ENCODE peak calls at places on chromosomes 7 and 10, in eight cellular contexts. U is sigmoid colon; M is BE2C; D is GM23338; P is PC-9; Z is hepatocyte; A is colonic mucosa; V is CD8-positive, alpha-beta T cell. C is an unnamed sample. For H3K4me1, the result is how much of the 10 kb centered on the place peaks cover.

GRCh38 chr7:118870187-118870586 is 645.7 kb downstream of the ANKRD7 start:
- DNase-seq in D (peak), P (no peak), U (no peak), V (no peak), Z (no peak), M (no peak), A (no peak), C (no peak)

GRCh38 chr7:87216701-87217508 is 2.6 kb downstream of the TMEM243 start:
- DNase-seq in V (no peak), Z (no peak), A (no peak), P (no peak), M (no peak), U (no peak), D (no peak), C (no peak)

GRCh38 chr10:3720228-3721019 is 64.6 kb downstream of the KLF6 start:
- DNase-seq in P (no peak), A (no peak), Z (peak), U (peak), V (no peak), D (no peak), M (no peak), C (peak)

GRCh38 chr7:154679689-154680088 is 323.2 kb downstream of the PAXIP1 start:
- DNase-seq in Z (no peak), U (no peak), P (no peak), M (no peak), D (no peak), A (no peak), V (no peak), C (no peak)

GRCh38 chr7:33601884-33602283 is 303.5 kb upstream of the BMPER start:
- DNase-seq in V (no peak), U (no peak), Z (no peak), P (no peak), A (no peak), D (no peak), M (no peak), C (no peak)

GRCh38 chr7:3000566-3000965 is 43.1 kb downstream of the CARD11 start:
- DNase-seq in D (no peak), V (no peak), P (no peak), A (peak), M (no peak), Z (no peak), U (peak), C (no peak)

GRCh38 chr7:159026271-159027047 is 118.2 kb downstream of the VIPR2 start:
- DNase-seq in D (peak), M (no peak), V (no peak), U (peak), A (peak), Z (peak), P (no peak), C (no peak)

GRCh38 chr7:41916450-41916927 is 213.6 kb upstream of the INHBA start:
- DNase-seq in M (no peak), U (peak), D (no peak), V (no peak), Z (peak), A (no peak), P (peak), C (peak)

GRCh38 chr7:39950473-39951155 is 558 bp downstream of the CDK13 start:
- DNase-seq in A (peak), Z (peak), D (peak), U (peak), M (peak), P (peak), V (peak), C (no peak)

GRCh38 chr7:46853451-46853850 is 728.5 kb downstream of the TNS3 start:
- DNase-seq in V (no peak), U (no peak), M (no peak), P (no peak), A (no peak), Z (no peak), D (no peak), C (no peak)

GRCh38 chr10:97069576-97070362 is 116.0 kb downstream of the SLIT1 start:
- DNase-seq in M (no peak), Z (no peak), U (no peak), V (no peak), D (no peak), A (no peak), P (no peak), C (peak)

GRCh38 chr7:36037121-36037662 is 115.9 kb upstream of the EEPD1 start:
- DNase-seq in V (no peak), P (peak), U (no peak), Z (peak), M (peak), D (peak), A (peak), C (peak)

GRCh38 chr7:85564861-85565630 is 378.2 kb upstream of the SEMA3D start:
- DNase-seq in D (no peak), A (no peak), M (no peak), U (no peak), Z (no peak), P (no peak), V (no peak), C (peak)

GRCh38 chr10:80511984-80512634 is 25.6 kb upstream of the SH2D4B start:
- DNase-seq in M (no peak), Z (no peak), D (no peak), V (no peak), U (peak), A (no peak), P (peak), C (no peak)

GRCh38 chr7:156347132-156347531 is 293.4 kb upstream of the RNF32 start:
- DNase-seq in U (no peak), D (no peak), V (no peak), P (no peak), M (no peak), Z (no peak), A (no peak), C (no peak)

GRCh38 chr7:8295638-8296361 is 33.8 kb upstream of the ICA1 start:
- DNase-seq in P (peak), Z (peak), A (peak), U (no peak), V (peak), M (peak), D (peak), C (peak)

GRCh38 chr7:134778941-134779740 is at the start of gene CALD1:
- DNase-seq in P (peak), Z (peak), U (peak), M (peak), V (no peak), D (peak), A (peak), C (peak)

GRCh38 chr10:15571570-15571969 is 148.2 kb downstream of the ITGA8 start:
- DNase-seq in Z (peak), U (peak), D (no peak), P (no peak), A (no peak), V (no peak), M (peak), C (peak)

GRCh38 chr7:879706-880105 is 3.4 kb downstream of the GET4 start:
- DNase-seq in D (no peak), U (no peak), Z (no peak), M (no peak), A (no peak), P (no peak), V (no peak), C (no peak)

GRCh38 chr10:24920907-24921881 is 31.2 kb downstream of the PRTFDC1 start:
- DNase-seq in V (no peak), U (no peak), Z (peak), P (no peak), A (peak), M (peak), D (peak), C (peak)

GRCh38 chr10:124650820-124651401 is 93.3 kb downstream of the FAM53B start:
- DNase-seq in P (no peak), D (peak), U (no peak), A (no peak), M (no peak), V (peak), Z (no peak), C (no peak)

GRCh38 chr7:79789584-79790345 is 336.3 kb upstream of the MAGI2 start:
- DNase-seq in U (no peak), D (no peak), V (no peak), Z (no peak), A (no peak), M (no peak), P (no peak), C (no peak)

GRCh38 chr7:34145603-34146002 is 240.3 kb downstream of the BMPER start:
- DNase-seq in U (no peak), A (no peak), D (no peak), P (no peak), M (no peak), V (no peak), Z (no peak), C (no peak)

GRCh38 chr10:21352886-21353285 is 172.6 kb downstream of the SKIDA1 start:
- DNase-seq in P (no peak), U (no peak), M (no peak), V (no peak), D (no peak), A (no peak), Z (no peak), C (no peak)

GRCh38 chr10:46995234-46995633 is 84.0 kb downstream of the PTPN20 start:
- DNase-seq in U (no peak), A (no peak), Z (no peak), M (no peak), V (no peak), D (peak), P (no peak), C (no peak)

GRCh38 chr10:45000764-45001381 is at the start of gene ZNF22:
- DNase-seq in U (peak), M (peak), A (peak), D (peak), P (peak), Z (peak), V (peak), C (no peak)

GRCh38 chr10:18005781-18006456 is 54.2 kb downstream of the SLC39A12 start:
- DNase-seq in D (peak), Z (no peak), U (no peak), V (no peak), P (no peak), A (no peak), M (no peak), C (no peak)

GRCh38 chr10:17788646-17789045 is 20.5 kb upstream of the MRC1 start:
- DNase-seq in Z (no peak), V (no peak), D (no peak), U (no peak), A (no peak), M (no peak), P (no peak), C (no peak)

GRCh38 chr10:26031300-26031699 is 97.3 kb downstream of the MYO3A start:
- DNase-seq in A (no peak), V (no peak), P (no peak), U (no peak), M (no peak), Z (no peak), D (no peak), C (no peak)

GRCh38 chr7:157544226-157544625 is 207.4 kb downstream of the DNAJB6 start:
- DNase-seq in P (no peak), Z (no peak), V (no peak), M (no peak), U (peak), D (no peak), A (no peak), C (no peak)

GRCh38 chr10:28875535-28876208 is 198.4 kb downstream of the BAMBI start:
- DNase-seq in D (peak), Z (peak), A (no peak), P (no peak), M (no peak), V (no peak), U (no peak), C (no peak)

GRCh38 chr10:6052247-6053221 is 9.6 kb downstream of the IL2RA start:
- DNase-seq in Z (no peak), U (peak), A (peak), M (no peak), P (peak), D (no peak), V (peak), C (no peak)

GRCh38 chr10:110504111-110504735 is 6.5 kb downstream of the DUSP5 start:
- DNase-seq in V (peak), Z (no peak), P (no peak), A (peak), U (peak), M (no peak), D (no peak), C (peak)

GRCh38 chr7:51233375-51233774 is 83.2 kb downstream of the COBL start:
- DNase-seq in M (no peak), U (no peak), Z (no peak), D (no peak), V (no peak), P (no peak), A (no peak), C (no peak)

GRCh38 chr7:30920584-30921539 is 9.2 kb downstream of the AQP1 start:
- DNase-seq in U (peak), D (no peak), A (no peak), Z (peak), M (peak), P (peak), V (no peak), C (no peak)

GRCh38 chr10:94546058-94546595 is 539 bp downstream of the HELLS start:
- DNase-seq in V (no peak), P (no peak), A (no peak), M (no peak), U (no peak), D (no peak), Z (no peak), C (peak)

GRCh38 chr10:16816142-16816541 is 1.1 kb downstream of the RSU1 start:
- DNase-seq in P (no peak), M (no peak), Z (no peak), A (peak), D (no peak), V (no peak), U (no peak), C (no peak)

GRCh38 chr10:44926771-44927751 is 15.9 kb downstream of the TMEM72 start:
- DNase-seq in U (peak), D (no peak), M (no peak), V (no peak), A (no peak), P (no peak), Z (peak), C (peak)

GRCh38 chr10:9342865-9343450 is 1288.5 kb downstream of the GATA3 start:
- DNase-seq in U (no peak), M (no peak), Z (peak), A (no peak), D (peak), V (no peak), P (peak), C (peak)
- TF ChIP-seq CTCF in U (no peak), M (peak), Z (peak), A (peak), D (peak), V (peak), P (peak), C (peak)

GRCh38 chr7:24970676-24971075 is 9.3 kb downstream of the OSBPL3 start:
- DNase-seq in P (peak), D (no peak), Z (no peak), U (no peak), A (no peak), M (no peak), V (no peak), C (no peak)
- H3K4me1 ChIP-seq in P (half or more), D (under half), Z (under half), U (under half), A (under half), M (under half), V (under half), C (half or more)

DNA sequence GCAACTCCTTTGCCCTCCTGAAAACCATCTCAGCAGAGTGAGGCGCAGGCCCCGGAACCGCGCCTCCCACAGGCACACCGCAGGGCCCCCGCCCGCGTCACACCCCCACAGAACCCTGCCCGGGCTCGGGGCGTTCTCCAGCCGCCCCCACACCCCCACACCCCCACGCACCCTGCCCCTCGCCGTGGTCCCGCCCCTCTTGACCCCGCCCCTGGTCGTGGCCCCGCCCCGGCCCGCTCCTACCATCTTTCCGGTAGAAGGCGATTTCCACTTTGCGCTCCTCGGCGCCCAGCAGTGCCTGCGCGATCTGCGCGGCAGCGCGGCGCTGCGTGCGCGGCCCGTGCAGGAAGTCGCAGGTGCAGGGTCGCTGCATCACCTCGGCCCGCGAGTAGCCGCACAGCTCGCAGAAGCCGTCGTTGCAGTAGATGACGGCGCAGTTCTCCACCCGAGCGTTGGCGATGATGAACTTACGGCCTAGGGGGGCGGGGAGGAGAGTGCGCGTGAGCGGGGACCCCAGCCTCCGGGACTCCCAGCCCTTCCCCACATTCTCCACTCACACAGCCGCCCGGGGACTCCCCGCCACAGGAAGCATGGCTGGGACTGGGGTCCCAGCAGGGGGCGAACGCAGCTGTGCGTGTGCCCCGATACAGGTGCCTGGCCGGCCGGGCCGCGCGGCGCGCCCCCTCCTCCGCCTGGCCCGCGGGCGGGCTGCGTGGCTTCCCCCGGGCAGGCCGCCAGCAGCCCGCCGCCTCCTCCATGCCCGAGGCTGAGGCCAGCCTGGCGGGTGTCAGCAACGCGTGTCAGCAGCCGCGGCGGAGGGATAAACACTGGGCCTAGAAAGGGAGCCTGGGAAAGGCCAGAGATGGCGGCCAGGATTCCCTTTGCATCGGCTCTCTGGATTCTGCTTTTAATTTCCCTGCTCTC is 3.4 kb downstream of the KCNH2 start:
- DNase-seq in U (peak), V (peak), D (peak), A (peak), Z (peak), M (peak), P (peak), C (no peak)
- TF ChIP-seq CTCF in U (no peak), V (peak), D (peak), A (no peak), Z (peak), M (peak), P (peak), C (peak)

DNA sequence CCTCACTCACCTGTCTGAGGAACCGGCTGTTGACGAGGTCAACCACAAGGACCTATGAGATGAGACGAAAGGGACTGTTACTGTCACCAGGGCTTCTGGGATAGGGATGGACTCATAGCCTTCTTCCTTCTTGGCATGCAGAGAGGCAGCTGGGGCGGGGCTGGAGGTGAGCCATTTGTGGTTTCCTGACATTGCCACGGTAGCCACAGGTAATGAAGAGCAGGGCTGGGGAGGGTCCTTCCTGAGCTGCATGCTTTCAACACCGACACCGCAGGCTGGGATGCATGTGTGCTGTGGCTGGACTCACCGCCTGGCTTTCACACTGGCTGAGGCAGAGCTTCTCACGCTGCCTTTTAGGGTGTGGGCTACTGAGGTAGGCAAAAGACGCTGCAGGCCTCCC is 46.4 kb upstream of the MKRN1 start:
- DNase-seq in V (peak), Z (no peak), D (no peak), U (no peak), A (peak), M (no peak), P (peak), C (peak)
- H3K4me1 ChIP-seq in V (under half), Z (under half), D (under half), U (under half), A (under half), M (under half), P (under half), C (under half)

GRCh38 chr7:100367251-100367620 is 6.1 kb upstream of the PILRA start:
- DNase-seq in U (no peak), P (no peak), V (no peak), D (no peak), Z (no peak), A (no peak), M (no peak), C (no peak)
- TF ChIP-seq CTCF in U (no peak), P (no peak), V (no peak), D (no peak), Z (no peak), A (no peak), M (no peak), C (no peak)

GRCh38 chr7:74185636-74186035 is 11.5 kb downstream of the EIF4H start:
- DNase-seq in P (no peak), V (no peak), D (no peak), A (no peak), U (no peak), Z (no peak), M (no peak), C (no peak)
- H3K4me1 ChIP-seq in P (under half), V (half or more), D (under half), A (under half), U (half or more), Z (under half), M (under half), C (under half)